ENCODE peak calls at places on chromosomes 3 and 15, in nine cellular contexts. One of them, this sample, is unnamed.

GRCh38 chr3:51382947-51383578 is 2.0 kb upstream of the MANF start:
- DNase-seq in NCI-H1417 treated with DMSO at 0.1 percent for 48 hours: no peak
- DNase-seq in GM04504: no peak
- DNase-seq in glutamatergic neuron: no peak
- DNase-seq in sciatic nerve: no peak
- DNase-seq in stimulated activated CD8-positive, alpha-beta memory T cell treated with anti-CD3 and anti-CD28 coated beads, Interleukin-12 subunit alpha, Interleukin-12 subunit beta, amount 100 ng/mL, for 4 hours: no peak
- DNase-seq in Daoy: no peak
- DNase-seq in right lobe of liver: no peak
- DNase-seq in cerebellar nuclear complex: no peak
- DNase-seq in this sample: no peak

GRCh38 chr3:12695916-12696315 is 32.0 kb upstream of the RAF1 start:
- DNase-seq in stimulated activated CD8-positive, alpha-beta memory T cell treated with anti-CD3 and anti-CD28 coated beads, Interleukin-12 subunit alpha, Interleukin-12 subunit beta, amount 100 ng/mL, for 4 hours: no peak
- DNase-seq in cerebellar nuclear complex: no peak
- DNase-seq in Daoy: no peak
- DNase-seq in glutamatergic neuron: no peak
- DNase-seq in GM04504: no peak
- DNase-seq in sciatic nerve: no peak
- DNase-seq in right lobe of liver: no peak
- DNase-seq in NCI-H1417 treated with DMSO at 0.1 percent for 48 hours: no peak
- DNase-seq in this sample: no peak

GRCh38 chr15:90885432-90886290 is 1.4 kb downstream of the FES start:
- DNase-seq in GM04504: no peak
- DNase-seq in Daoy: peak
- DNase-seq in sciatic nerve: peak
- DNase-seq in NCI-H1417 treated with DMSO at 0.1 percent for 48 hours: no peak
- DNase-seq in right lobe of liver: peak
- DNase-seq in stimulated activated CD8-positive, alpha-beta memory T cell treated with anti-CD3 and anti-CD28 coated beads, Interleukin-12 subunit alpha, Interleukin-12 subunit beta, amount 100 ng/mL, for 4 hours: peak
- DNase-seq in glutamatergic neuron: peak
- DNase-seq in cerebellar nuclear complex: peak
- DNase-seq in this sample: no peak

GRCh38 chr15:65460948-65461347 is 38.2 kb upstream of the IGDCC4 start:
- DNase-seq in right lobe of liver: no peak
- DNase-seq in NCI-H1417 treated with DMSO at 0.1 percent for 48 hours: no peak
- DNase-seq in stimulated activated CD8-positive, alpha-beta memory T cell treated with anti-CD3 and anti-CD28 coated beads, Interleukin-12 subunit alpha, Interleukin-12 subunit beta, amount 100 ng/mL, for 4 hours: no peak
- DNase-seq in Daoy: no peak
- DNase-seq in cerebellar nuclear complex: no peak
- DNase-seq in GM04504: no peak
- DNase-seq in sciatic nerve: no peak
- DNase-seq in glutamatergic neuron: no peak
- DNase-seq in this sample: no peak

GRCh38 chr3:13420051-13420816 is at the start of gene NUP210:
- DNase-seq in right lobe of liver: peak
- DNase-seq in sciatic nerve: no peak
- DNase-seq in GM04504: no peak
- DNase-seq in stimulated activated CD8-positive, alpha-beta memory T cell treated with anti-CD3 and anti-CD28 coated beads, Interleukin-12 subunit alpha, Interleukin-12 subunit beta, amount 100 ng/mL, for 4 hours: peak
- DNase-seq in Daoy: peak
- DNase-seq in NCI-H1417 treated with DMSO at 0.1 percent for 48 hours: no peak
- DNase-seq in glutamatergic neuron: peak
- DNase-seq in cerebellar nuclear complex: no peak
- DNase-seq in this sample: no peak

GRCh38 chr15:64623347-64624024 is 151.9 kb downstream of the RBPMS2 start:
- DNase-seq in right lobe of liver: no peak
- DNase-seq in NCI-H1417 treated with DMSO at 0.1 percent for 48 hours: no peak
- DNase-seq in cerebellar nuclear complex: no peak
- DNase-seq in sciatic nerve: no peak
- DNase-seq in glutamatergic neuron: no peak
- DNase-seq in GM04504: peak
- DNase-seq in stimulated activated CD8-positive, alpha-beta memory T cell treated with anti-CD3 and anti-CD28 coated beads, Interleukin-12 subunit alpha, Interleukin-12 subunit beta, amount 100 ng/mL, for 4 hours: no peak
- DNase-seq in Daoy: no peak
- DNase-seq in this sample: no peak

GRCh38 chr15:80404719-80405553 is 754 bp downstream of the ARNT2 start:
- DNase-seq in stimulated activated CD8-positive, alpha-beta memory T cell treated with anti-CD3 and anti-CD28 coated beads, Interleukin-12 subunit alpha, Interleukin-12 subunit beta, amount 100 ng/mL, for 4 hours: no peak
- DNase-seq in cerebellar nuclear complex: no peak
- DNase-seq in glutamatergic neuron: peak
- DNase-seq in Daoy: peak
- DNase-seq in sciatic nerve: peak
- DNase-seq in NCI-H1417 treated with DMSO at 0.1 percent for 48 hours: no peak
- DNase-seq in right lobe of liver: no peak
- DNase-seq in GM04504: no peak
- DNase-seq in this sample: no peak

GRCh38 chr3:169923189-169923588 is 11.8 kb downstream of the SAMD7 start:
- DNase-seq in sciatic nerve: peak
- DNase-seq in GM04504: peak
- DNase-seq in stimulated activated CD8-positive, alpha-beta memory T cell treated with anti-CD3 and anti-CD28 coated beads, Interleukin-12 subunit alpha, Interleukin-12 subunit beta, amount 100 ng/mL, for 4 hours: no peak
- DNase-seq in NCI-H1417 treated with DMSO at 0.1 percent for 48 hours: no peak
- DNase-seq in cerebellar nuclear complex: no peak
- DNase-seq in Daoy: peak
- DNase-seq in right lobe of liver: peak
- DNase-seq in glutamatergic neuron: no peak
- DNase-seq in this sample: no peak

GRCh38 chr15:52789601-52790165 is 453 bp downstream of the ONECUT1 start:
- DNase-seq in GM04504: no peak
- DNase-seq in glutamatergic neuron: peak
- DNase-seq in cerebellar nuclear complex: no peak
- DNase-seq in stimulated activated CD8-positive, alpha-beta memory T cell treated with anti-CD3 and anti-CD28 coated beads, Interleukin-12 subunit alpha, Interleukin-12 subunit beta, amount 100 ng/mL, for 4 hours: no peak
- DNase-seq in sciatic nerve: no peak
- DNase-seq in NCI-H1417 treated with DMSO at 0.1 percent for 48 hours: no peak
- DNase-seq in right lobe of liver: peak
- DNase-seq in Daoy: peak
- DNase-seq in this sample: no peak

GRCh38 chr3:33174711-33175409 is 43.8 kb downstream of the SUSD5 start:
- DNase-seq in NCI-H1417 treated with DMSO at 0.1 percent for 48 hours: no peak
- DNase-seq in right lobe of liver: no peak
- DNase-seq in glutamatergic neuron: no peak
- DNase-seq in cerebellar nuclear complex: no peak
- DNase-seq in sciatic nerve: no peak
- DNase-seq in stimulated activated CD8-positive, alpha-beta memory T cell treated with anti-CD3 and anti-CD28 coated beads, Interleukin-12 subunit alpha, Interleukin-12 subunit beta, amount 100 ng/mL, for 4 hours: no peak
- DNase-seq in Daoy: no peak
- DNase-seq in GM04504: no peak
- DNase-seq in this sample: no peak

GRCh38 chr3:62562596-62562995 is 189.2 kb upstream of the FEZF2 start:
- DNase-seq in glutamatergic neuron: no peak
- DNase-seq in Daoy: peak
- DNase-seq in right lobe of liver: no peak
- DNase-seq in sciatic nerve: no peak
- DNase-seq in GM04504: no peak
- DNase-seq in stimulated activated CD8-positive, alpha-beta memory T cell treated with anti-CD3 and anti-CD28 coated beads, Interleukin-12 subunit alpha, Interleukin-12 subunit beta, amount 100 ng/mL, for 4 hours: no peak
- DNase-seq in cerebellar nuclear complex: no peak
- DNase-seq in NCI-H1417 treated with DMSO at 0.1 percent for 48 hours: no peak
- DNase-seq in this sample: no peak

GRCh38 chr15:29268706-29269484 is 727 bp downstream of the NSMCE3 start:
- DNase-seq in sciatic nerve: no peak
- DNase-seq in NCI-H1417 treated with DMSO at 0.1 percent for 48 hours: no peak
- DNase-seq in cerebellar nuclear complex: no peak
- DNase-seq in glutamatergic neuron: peak
- DNase-seq in Daoy: peak
- DNase-seq in GM04504: no peak
- DNase-seq in stimulated activated CD8-positive, alpha-beta memory T cell treated with anti-CD3 and anti-CD28 coated beads, Interleukin-12 subunit alpha, Interleukin-12 subunit beta, amount 100 ng/mL, for 4 hours: peak
- DNase-seq in right lobe of liver: peak
- DNase-seq in this sample: no peak

GRCh38 chr3:46737320-46737719 is 19.7 kb upstream of the PRSS50 start:
- DNase-seq in sciatic nerve: no peak
- DNase-seq in glutamatergic neuron: no peak
- DNase-seq in right lobe of liver: no peak
- DNase-seq in NCI-H1417 treated with DMSO at 0.1 percent for 48 hours: no peak
- DNase-seq in stimulated activated CD8-positive, alpha-beta memory T cell treated with anti-CD3 and anti-CD28 coated beads, Interleukin-12 subunit alpha, Interleukin-12 subunit beta, amount 100 ng/mL, for 4 hours: no peak
- DNase-seq in Daoy: no peak
- DNase-seq in GM04504: no peak
- DNase-seq in cerebellar nuclear complex: no peak
- DNase-seq in this sample: peak

GRCh38 chr3:46849686-46850467 is 13.4 kb downstream of the MYL3 start:
- DNase-seq in glutamatergic neuron: peak
- DNase-seq in right lobe of liver: no peak
- DNase-seq in GM04504: no peak
- DNase-seq in sciatic nerve: no peak
- DNase-seq in cerebellar nuclear complex: no peak
- DNase-seq in stimulated activated CD8-positive, alpha-beta memory T cell treated with anti-CD3 and anti-CD28 coated beads, Interleukin-12 subunit alpha, Interleukin-12 subunit beta, amount 100 ng/mL, for 4 hours: no peak
- DNase-seq in NCI-H1417 treated with DMSO at 0.1 percent for 48 hours: no peak
- DNase-seq in Daoy: no peak
- DNase-seq in this sample: peak

GRCh38 chr3:106836906-106837305 is 540.3 kb upstream of the CCDC54 start:
- DNase-seq in right lobe of liver: no peak
- DNase-seq in GM04504: no peak
- DNase-seq in Daoy: peak
- DNase-seq in cerebellar nuclear complex: no peak
- DNase-seq in sciatic nerve: no peak
- DNase-seq in stimulated activated CD8-positive, alpha-beta memory T cell treated with anti-CD3 and anti-CD28 coated beads, Interleukin-12 subunit alpha, Interleukin-12 subunit beta, amount 100 ng/mL, for 4 hours: no peak
- DNase-seq in glutamatergic neuron: no peak
- DNase-seq in NCI-H1417 treated with DMSO at 0.1 percent for 48 hours: no peak
- DNase-seq in this sample: no peak

GRCh38 chr3:171427771-171428320 is 32.4 kb downstream of the TNIK start:
- DNase-seq in glutamatergic neuron: no peak
- DNase-seq in Daoy: no peak
- DNase-seq in stimulated activated CD8-positive, alpha-beta memory T cell treated with anti-CD3 and anti-CD28 coated beads, Interleukin-12 subunit alpha, Interleukin-12 subunit beta, amount 100 ng/mL, for 4 hours: no peak
- DNase-seq in cerebellar nuclear complex: no peak
- DNase-seq in GM04504: no peak
- DNase-seq in right lobe of liver: no peak
- DNase-seq in sciatic nerve: no peak
- DNase-seq in NCI-H1417 treated with DMSO at 0.1 percent for 48 hours: no peak
- DNase-seq in this sample: no peak

GRCh38 chr3:9193633-9194032 is 55.8 kb downstream of the SRGAP3 start:
- DNase-seq in sciatic nerve: no peak
- DNase-seq in NCI-H1417 treated with DMSO at 0.1 percent for 48 hours: no peak
- DNase-seq in cerebellar nuclear complex: no peak
- DNase-seq in glutamatergic neuron: no peak
- DNase-seq in stimulated activated CD8-positive, alpha-beta memory T cell treated with anti-CD3 and anti-CD28 coated beads, Interleukin-12 subunit alpha, Interleukin-12 subunit beta, amount 100 ng/mL, for 4 hours: no peak
- DNase-seq in right lobe of liver: no peak
- DNase-seq in Daoy: no peak
- DNase-seq in GM04504: no peak
- DNase-seq in this sample: no peak

GRCh38 chr3:185813205-185813604 is 11.6 kb downstream of the IGF2BP2 start:
- DNase-seq in sciatic nerve: no peak
- DNase-seq in cerebellar nuclear complex: no peak
- DNase-seq in GM04504: no peak
- DNase-seq in Daoy: no peak
- DNase-seq in stimulated activated CD8-positive, alpha-beta memory T cell treated with anti-CD3 and anti-CD28 coated beads, Interleukin-12 subunit alpha, Interleukin-12 subunit beta, amount 100 ng/mL, for 4 hours: no peak
- DNase-seq in NCI-H1417 treated with DMSO at 0.1 percent for 48 hours: no peak
- DNase-seq in glutamatergic neuron: no peak
- DNase-seq in right lobe of liver: no peak
- DNase-seq in this sample: no peak

GRCh38 chr3:188183452-188183851 is 29.5 kb downstream of the LPP start:
- DNase-seq in GM04504: no peak
- DNase-seq in glutamatergic neuron: no peak
- DNase-seq in stimulated activated CD8-positive, alpha-beta memory T cell treated with anti-CD3 and anti-CD28 coated beads, Interleukin-12 subunit alpha, Interleukin-12 subunit beta, amount 100 ng/mL, for 4 hours: no peak
- DNase-seq in Daoy: no peak
- DNase-seq in cerebellar nuclear complex: no peak
- DNase-seq in sciatic nerve: no peak
- DNase-seq in right lobe of liver: no peak
- DNase-seq in NCI-H1417 treated with DMSO at 0.1 percent for 48 hours: no peak
- DNase-seq in this sample: no peak

GRCh38 chr15:82587805-82588204 is 47.5 kb upstream of the RPS17 start:
- DNase-seq in GM04504: no peak
- DNase-seq in cerebellar nuclear complex: no peak
- DNase-seq in glutamatergic neuron: no peak
- DNase-seq in NCI-H1417 treated with DMSO at 0.1 percent for 48 hours: no peak
- DNase-seq in sciatic nerve: no peak
- DNase-seq in right lobe of liver: no peak
- DNase-seq in Daoy: no peak
- DNase-seq in stimulated activated CD8-positive, alpha-beta memory T cell treated with anti-CD3 and anti-CD28 coated beads, Interleukin-12 subunit alpha, Interleukin-12 subunit beta, amount 100 ng/mL, for 4 hours: no peak
- DNase-seq in this sample: no peak

GRCh38 chr3:105458518-105459215 is 92.0 kb downstream of the ALCAM start:
- DNase-seq in cerebellar nuclear complex: no peak
- DNase-seq in stimulated activated CD8-positive, alpha-beta memory T cell treated with anti-CD3 and anti-CD28 coated beads, Interleukin-12 subunit alpha, Interleukin-12 subunit beta, amount 100 ng/mL, for 4 hours: no peak
- DNase-seq in sciatic nerve: no peak
- DNase-seq in NCI-H1417 treated with DMSO at 0.1 percent for 48 hours: no peak
- DNase-seq in glutamatergic neuron: no peak
- DNase-seq in Daoy: no peak
- DNase-seq in GM04504: peak
- DNase-seq in right lobe of liver: no peak
- DNase-seq in this sample: no peak

GRCh38 chr3:133831966-133832801 is 26.6 kb downstream of the SRPRB start:
- DNase-seq in right lobe of liver: no peak
- DNase-seq in cerebellar nuclear complex: no peak
- DNase-seq in stimulated activated CD8-positive, alpha-beta memory T cell treated with anti-CD3 and anti-CD28 coated beads, Interleukin-12 subunit alpha, Interleukin-12 subunit beta, amount 100 ng/mL, for 4 hours: no peak
- DNase-seq in Daoy: no peak
- DNase-seq in sciatic nerve: no peak
- DNase-seq in GM04504: no peak
- DNase-seq in NCI-H1417 treated with DMSO at 0.1 percent for 48 hours: no peak
- DNase-seq in glutamatergic neuron: no peak
- DNase-seq in this sample: no peak

This sample was measured in type B pancreatic cell.